ENCODE peak calls at places on chromosomes 16 and 17, in seven cellular contexts. One of them, this sample, is unnamed.

GRCh38 chr17:32912218-32912897 is 15.6 kb upstream of the TMEM98 start:
- DNase-seq in activated naive CD4-positive, alpha-beta T cell treated with anti-CD3 and anti-CD28 coated beads, Interleukin-2, amount 10 ng/mL, durations not matched to agents 7 days and 5 days: no peak
- DNase-seq in lower leg skin: peak
- DNase-seq in germinal center: no peak
- DNase-seq in RKO: no peak
- DNase-seq in caudate nucleus: peak
- DNase-seq in A549: no peak
- DNase-seq in this sample: peak

GRCh38 chr17:48611681-48612455 is 1.1 kb upstream of the HOXB7 start:
- DNase-seq in caudate nucleus: no peak
- DNase-seq in germinal center: no peak
- DNase-seq in A549: peak
- DNase-seq in lower leg skin: no peak
- DNase-seq in activated naive CD4-positive, alpha-beta T cell treated with anti-CD3 and anti-CD28 coated beads, Interleukin-2, amount 10 ng/mL, durations not matched to agents 7 days and 5 days: peak
- DNase-seq in RKO: peak
- DNase-seq in this sample: no peak

GRCh38 chr17:53543363-53543927 is 279.3 kb upstream of the KIF2B start:
- DNase-seq in activated naive CD4-positive, alpha-beta T cell treated with anti-CD3 and anti-CD28 coated beads, Interleukin-2, amount 10 ng/mL, durations not matched to agents 7 days and 5 days: no peak
- DNase-seq in A549: no peak
- DNase-seq in lower leg skin: no peak
- DNase-seq in caudate nucleus: no peak
- DNase-seq in germinal center: no peak
- DNase-seq in RKO: no peak
- DNase-seq in this sample: no peak

GRCh38 chr16:86049641-86050040 is 150.7 kb downstream of the IRF8 start:
- DNase-seq in lower leg skin: no peak
- DNase-seq in RKO: no peak
- DNase-seq in caudate nucleus: no peak
- DNase-seq in germinal center: no peak
- DNase-seq in A549: no peak
- DNase-seq in activated naive CD4-positive, alpha-beta T cell treated with anti-CD3 and anti-CD28 coated beads, Interleukin-2, amount 10 ng/mL, durations not matched to agents 7 days and 5 days: no peak
- DNase-seq in this sample: no peak

GRCh38 chr16:64586756-64587155 is 535.1 kb downstream of the CDH11 start:
- DNase-seq in A549: no peak
- DNase-seq in RKO: no peak
- DNase-seq in germinal center: no peak
- DNase-seq in lower leg skin: no peak
- DNase-seq in caudate nucleus: no peak
- DNase-seq in activated naive CD4-positive, alpha-beta T cell treated with anti-CD3 and anti-CD28 coated beads, Interleukin-2, amount 10 ng/mL, durations not matched to agents 7 days and 5 days: no peak
- DNase-seq in this sample: peak

GRCh38 chr16:80058236-80058635 is 457.7 kb upstream of the MAF start:
- DNase-seq in lower leg skin: peak
- DNase-seq in germinal center: no peak
- DNase-seq in RKO: no peak
- DNase-seq in caudate nucleus: no peak
- DNase-seq in A549: no peak
- DNase-seq in activated naive CD4-positive, alpha-beta T cell treated with anti-CD3 and anti-CD28 coated beads, Interleukin-2, amount 10 ng/mL, durations not matched to agents 7 days and 5 days: no peak
- DNase-seq in this sample: peak

GRCh38 chr16:12323007-12323699 is 346.6 kb downstream of the SNX29 start:
- DNase-seq in caudate nucleus: no peak
- DNase-seq in activated naive CD4-positive, alpha-beta T cell treated with anti-CD3 and anti-CD28 coated beads, Interleukin-2, amount 10 ng/mL, durations not matched to agents 7 days and 5 days: peak
- DNase-seq in germinal center: no peak
- DNase-seq in A549: no peak
- DNase-seq in lower leg skin: no peak
- DNase-seq in RKO: peak
- DNase-seq in this sample: no peak

GRCh38 chr17:16491131-16491702 is 776 bp downstream of the LRRC75A start:
- DNase-seq in caudate nucleus: no peak
- DNase-seq in lower leg skin: no peak
- DNase-seq in A549: no peak
- DNase-seq in activated naive CD4-positive, alpha-beta T cell treated with anti-CD3 and anti-CD28 coated beads, Interleukin-2, amount 10 ng/mL, durations not matched to agents 7 days and 5 days: peak
- DNase-seq in RKO: peak
- DNase-seq in germinal center: peak
- DNase-seq in this sample: no peak

GRCh38 chr17:17926036-17926435 is 46.2 kb downstream of the TOM1L2 start:
- DNase-seq in lower leg skin: no peak
- DNase-seq in activated naive CD4-positive, alpha-beta T cell treated with anti-CD3 and anti-CD28 coated beads, Interleukin-2, amount 10 ng/mL, durations not matched to agents 7 days and 5 days: no peak
- DNase-seq in RKO: no peak
- DNase-seq in germinal center: no peak
- DNase-seq in caudate nucleus: no peak
- DNase-seq in A549: no peak
- DNase-seq in this sample: no peak

GRCh38 chr16:81261049-81261648 is 22.7 kb downstream of the BCO1 start:
- DNase-seq in RKO: no peak
- DNase-seq in activated naive CD4-positive, alpha-beta T cell treated with anti-CD3 and anti-CD28 coated beads, Interleukin-2, amount 10 ng/mL, durations not matched to agents 7 days and 5 days: peak
- DNase-seq in caudate nucleus: no peak
- DNase-seq in A549: peak
- DNase-seq in germinal center: peak
- DNase-seq in lower leg skin: no peak
- DNase-seq in this sample: peak

GRCh38 chr17:45288825-45289224 is 26.9 kb upstream of the SPATA32 start:
- DNase-seq in RKO: no peak
- DNase-seq in caudate nucleus: no peak
- DNase-seq in activated naive CD4-positive, alpha-beta T cell treated with anti-CD3 and anti-CD28 coated beads, Interleukin-2, amount 10 ng/mL, durations not matched to agents 7 days and 5 days: no peak
- DNase-seq in A549: no peak
- DNase-seq in lower leg skin: no peak
- DNase-seq in germinal center: no peak
- DNase-seq in this sample: no peak

GRCh38 chr16:86349338-86349900 is 160.9 kb upstream of the FOXF1 start:
- DNase-seq in lower leg skin: no peak
- DNase-seq in germinal center: no peak
- DNase-seq in activated naive CD4-positive, alpha-beta T cell treated with anti-CD3 and anti-CD28 coated beads, Interleukin-2, amount 10 ng/mL, durations not matched to agents 7 days and 5 days: no peak
- DNase-seq in A549: no peak
- DNase-seq in RKO: no peak
- DNase-seq in caudate nucleus: no peak
- DNase-seq in this sample: no peak

GRCh38 chr16:86308514-86308913 is 201.8 kb upstream of the FOXF1 start:
- DNase-seq in A549: no peak
- DNase-seq in activated naive CD4-positive, alpha-beta T cell treated with anti-CD3 and anti-CD28 coated beads, Interleukin-2, amount 10 ng/mL, durations not matched to agents 7 days and 5 days: no peak
- DNase-seq in caudate nucleus: no peak
- DNase-seq in RKO: no peak
- DNase-seq in lower leg skin: no peak
- DNase-seq in germinal center: no peak
- DNase-seq in this sample: no peak

GRCh38 chr17:11005940-11006339 is 168.1 kb upstream of the PIRT start:
- DNase-seq in activated naive CD4-positive, alpha-beta T cell treated with anti-CD3 and anti-CD28 coated beads, Interleukin-2, amount 10 ng/mL, durations not matched to agents 7 days and 5 days: no peak
- DNase-seq in RKO: no peak
- DNase-seq in lower leg skin: no peak
- DNase-seq in caudate nucleus: no peak
- DNase-seq in germinal center: no peak
- DNase-seq in A549: no peak
- DNase-seq in this sample: no peak

GRCh38 chr16:1159973-1160772 is 7.3 kb downstream of the CACNA1H start:
- DNase-seq in A549: no peak
- DNase-seq in RKO: no peak
- DNase-seq in germinal center: no peak
- DNase-seq in activated naive CD4-positive, alpha-beta T cell treated with anti-CD3 and anti-CD28 coated beads, Interleukin-2, amount 10 ng/mL, durations not matched to agents 7 days and 5 days: no peak
- DNase-seq in caudate nucleus: no peak
- DNase-seq in lower leg skin: no peak
- DNase-seq in this sample: peak

GRCh38 chr16:77169650-77170236 is 21.2 kb upstream of the MON1B start:
- DNase-seq in activated naive CD4-positive, alpha-beta T cell treated with anti-CD3 and anti-CD28 coated beads, Interleukin-2, amount 10 ng/mL, durations not matched to agents 7 days and 5 days: peak
- DNase-seq in RKO: peak
- DNase-seq in germinal center: peak
- DNase-seq in caudate nucleus: peak
- DNase-seq in A549: peak
- DNase-seq in lower leg skin: no peak
- DNase-seq in this sample: peak

GRCh38 chr17:56593741-56594527 is 435 bp downstream of the NOG start:
- DNase-seq in A549: peak
- DNase-seq in RKO: no peak
- DNase-seq in caudate nucleus: peak
- DNase-seq in activated naive CD4-positive, alpha-beta T cell treated with anti-CD3 and anti-CD28 coated beads, Interleukin-2, amount 10 ng/mL, durations not matched to agents 7 days and 5 days: peak
- DNase-seq in germinal center: peak
- DNase-seq in lower leg skin: no peak
- DNase-seq in this sample: peak

GRCh38 chr16:51651061-51651466 is 500.0 kb upstream of the SALL1 start:
- DNase-seq in lower leg skin: no peak
- DNase-seq in caudate nucleus: no peak
- DNase-seq in germinal center: no peak
- DNase-seq in activated naive CD4-positive, alpha-beta T cell treated with anti-CD3 and anti-CD28 coated beads, Interleukin-2, amount 10 ng/mL, durations not matched to agents 7 days and 5 days: no peak
- DNase-seq in A549: no peak
- DNase-seq in RKO: no peak
- DNase-seq in this sample: no peak

GRCh38 chr16:615122-615521 is 15.7 kb upstream of the WFIKKN1 start:
- DNase-seq in germinal center: no peak
- DNase-seq in lower leg skin: no peak
- DNase-seq in activated naive CD4-positive, alpha-beta T cell treated with anti-CD3 and anti-CD28 coated beads, Interleukin-2, amount 10 ng/mL, durations not matched to agents 7 days and 5 days: no peak
- DNase-seq in RKO: no peak
- DNase-seq in A549: no peak
- DNase-seq in caudate nucleus: no peak
- DNase-seq in this sample: no peak

GRCh38 chr17:61260061-61260797 is 139.4 kb upstream of the TBX2 start:
- DNase-seq in A549: no peak
- DNase-seq in activated naive CD4-positive, alpha-beta T cell treated with anti-CD3 and anti-CD28 coated beads, Interleukin-2, amount 10 ng/mL, durations not matched to agents 7 days and 5 days: no peak
- DNase-seq in RKO: no peak
- DNase-seq in caudate nucleus: no peak
- DNase-seq in lower leg skin: no peak
- DNase-seq in germinal center: no peak
- DNase-seq in this sample: peak

GRCh38 chr17:61583242-61583641 is 7.8 kb downstream of the NACA2 start:
- DNase-seq in germinal center: peak
- DNase-seq in A549: peak
- DNase-seq in caudate nucleus: no peak
- DNase-seq in RKO: peak
- DNase-seq in lower leg skin: no peak
- DNase-seq in activated naive CD4-positive, alpha-beta T cell treated with anti-CD3 and anti-CD28 coated beads, Interleukin-2, amount 10 ng/mL, durations not matched to agents 7 days and 5 days: no peak
- DNase-seq in this sample: peak

GRCh38 chr17:28390563-28390962 is 15.4 kb downstream of the SLC46A1 start:
- DNase-seq in germinal center: no peak
- DNase-seq in lower leg skin: no peak
- DNase-seq in A549: no peak
- DNase-seq in activated naive CD4-positive, alpha-beta T cell treated with anti-CD3 and anti-CD28 coated beads, Interleukin-2, amount 10 ng/mL, durations not matched to agents 7 days and 5 days: no peak
- DNase-seq in caudate nucleus: no peak
- DNase-seq in RKO: no peak
- DNase-seq in this sample: no peak

GRCh38 chr17:79036609-79037008 is 12.6 kb downstream of the C1QTNF1 start:
- DNase-seq in caudate nucleus: no peak
- DNase-seq in RKO: peak
- DNase-seq in lower leg skin: no peak
- DNase-seq in A549: peak
- DNase-seq in activated naive CD4-positive, alpha-beta T cell treated with anti-CD3 and anti-CD28 coated beads, Interleukin-2, amount 10 ng/mL, durations not matched to agents 7 days and 5 days: no peak
- DNase-seq in germinal center: no peak
- DNase-seq in this sample: peak

GRCh38 chr17:44522883-44523671 is 19.9 kb upstream of the GPATCH8 start:
- DNase-seq in lower leg skin: peak
- DNase-seq in A549: peak
- DNase-seq in RKO: peak
- DNase-seq in activated naive CD4-positive, alpha-beta T cell treated with anti-CD3 and anti-CD28 coated beads, Interleukin-2, amount 10 ng/mL, durations not matched to agents 7 days and 5 days: peak
- DNase-seq in germinal center: peak
- DNase-seq in caudate nucleus: no peak
- DNase-seq in this sample: peak

GRCh38 chr17:2347805-2348685 is 10.7 kb downstream of the SGSM2 start:
- DNase-seq in caudate nucleus: peak
- DNase-seq in activated naive CD4-positive, alpha-beta T cell treated with anti-CD3 and anti-CD28 coated beads, Interleukin-2, amount 10 ng/mL, durations not matched to agents 7 days and 5 days: no peak
- DNase-seq in lower leg skin: no peak
- DNase-seq in germinal center: no peak
- DNase-seq in RKO: no peak
- DNase-seq in A549: peak
- DNase-seq in this sample: peak

GRCh38 chr17:81419333-81419885 is 24.2 kb downstream of the BAHCC1 start:
- DNase-seq in RKO: peak
- DNase-seq in germinal center: no peak
- DNase-seq in activated naive CD4-positive, alpha-beta T cell treated with anti-CD3 and anti-CD28 coated beads, Interleukin-2, amount 10 ng/mL, durations not matched to agents 7 days and 5 days: no peak
- DNase-seq in caudate nucleus: peak
- DNase-seq in lower leg skin: peak
- DNase-seq in A549: peak
- DNase-seq in this sample: peak

GRCh38 chr17:59067756-59068155 is 38.9 kb downstream of the TRIM37 start:
- DNase-seq in activated naive CD4-positive, alpha-beta T cell treated with anti-CD3 and anti-CD28 coated beads, Interleukin-2, amount 10 ng/mL, durations not matched to agents 7 days and 5 days: no peak
- DNase-seq in RKO: no peak
- DNase-seq in germinal center: no peak
- DNase-seq in lower leg skin: no peak
- DNase-seq in A549: no peak
- DNase-seq in caudate nucleus: no peak
- DNase-seq in this sample: no peak

GRCh38 chr17:80948961-80949450 is 42.6 kb upstream of the CHMP6 start:
- DNase-seq in RKO: no peak
- DNase-seq in lower leg skin: no peak
- DNase-seq in A549: no peak
- DNase-seq in activated naive CD4-positive, alpha-beta T cell treated with anti-CD3 and anti-CD28 coated beads, Interleukin-2, amount 10 ng/mL, durations not matched to agents 7 days and 5 days: no peak
- DNase-seq in germinal center: no peak
- DNase-seq in caudate nucleus: no peak
- DNase-seq in this sample: no peak

GRCh38 chr16:28168991-28169554 is 42.7 kb downstream of the XPO6 start:
- DNase-seq in caudate nucleus: no peak
- DNase-seq in activated naive CD4-positive, alpha-beta T cell treated with anti-CD3 and anti-CD28 coated beads, Interleukin-2, amount 10 ng/mL, durations not matched to agents 7 days and 5 days: peak
- DNase-seq in A549: no peak
- DNase-seq in lower leg skin: no peak
- DNase-seq in RKO: no peak
- DNase-seq in germinal center: no peak
- DNase-seq in this sample: no peak

GRCh38 chr16:75279277-75279676 is 27.9 kb upstream of the BCAR1 start:
- DNase-seq in RKO: no peak
- DNase-seq in A549: no peak
- DNase-seq in caudate nucleus: no peak
- DNase-seq in activated naive CD4-positive, alpha-beta T cell treated with anti-CD3 and anti-CD28 coated beads, Interleukin-2, amount 10 ng/mL, durations not matched to agents 7 days and 5 days: no peak
- DNase-seq in lower leg skin: no peak
- DNase-seq in germinal center: no peak
- DNase-seq in this sample: no peak

GRCh38 chr17:50051082-50051576 is 4.8 kb upstream of the ITGA3 start:
- DNase-seq in activated naive CD4-positive, alpha-beta T cell treated with anti-CD3 and anti-CD28 coated beads, Interleukin-2, amount 10 ng/mL, durations not matched to agents 7 days and 5 days: peak
- DNase-seq in A549: peak
- DNase-seq in caudate nucleus: no peak
- DNase-seq in lower leg skin: no peak
- DNase-seq in germinal center: no peak
- DNase-seq in RKO: peak
- DNase-seq in this sample: peak

GRCh38 chr16:72255785-72256184 is 83.8 kb upstream of the PMFBP1 start:
- DNase-seq in activated naive CD4-positive, alpha-beta T cell treated with anti-CD3 and anti-CD28 coated beads, Interleukin-2, amount 10 ng/mL, durations not matched to agents 7 days and 5 days: no peak
- DNase-seq in A549: no peak
- DNase-seq in caudate nucleus: no peak
- DNase-seq in germinal center: no peak
- DNase-seq in RKO: no peak
- DNase-seq in lower leg skin: no peak
- DNase-seq in this sample: no peak

GRCh38 chr16:83953796-83954576 is 946 bp downstream of the OSGIN1 start:
- DNase-seq in caudate nucleus: no peak
- DNase-seq in lower leg skin: peak
- DNase-seq in RKO: peak
- DNase-seq in germinal center: peak
- DNase-seq in activated naive CD4-positive, alpha-beta T cell treated with anti-CD3 and anti-CD28 coated beads, Interleukin-2, amount 10 ng/mL, durations not matched to agents 7 days and 5 days: peak
- DNase-seq in A549: peak
- DNase-seq in this sample: peak

GRCh38 chr16:69564845-69565610 is 738 bp upstream of the NFAT5 start:
- DNase-seq in activated naive CD4-positive, alpha-beta T cell treated with anti-CD3 and anti-CD28 coated beads, Interleukin-2, amount 10 ng/mL, durations not matched to agents 7 days and 5 days: no peak
- DNase-seq in lower leg skin: no peak
- DNase-seq in caudate nucleus: no peak
- DNase-seq in RKO: peak
- DNase-seq in A549: no peak
- DNase-seq in germinal center: peak
- DNase-seq in this sample: peak

GRCh38 chr17:19461681-19462080 is 50.6 kb downstream of the RNF112 start:
- DNase-seq in lower leg skin: no peak
- DNase-seq in A549: no peak
- DNase-seq in RKO: no peak
- DNase-seq in caudate nucleus: no peak
- DNase-seq in activated naive CD4-positive, alpha-beta T cell treated with anti-CD3 and anti-CD28 coated beads, Interleukin-2, amount 10 ng/mL, durations not matched to agents 7 days and 5 days: no peak
- DNase-seq in germinal center: no peak
- DNase-seq in this sample: no peak

GRCh38 chr16:87344931-87345631 is 27.9 kb upstream of the C16orf95 start:
- DNase-seq in A549: no peak
- DNase-seq in lower leg skin: no peak
- DNase-seq in caudate nucleus: no peak
- DNase-seq in activated naive CD4-positive, alpha-beta T cell treated with anti-CD3 and anti-CD28 coated beads, Interleukin-2, amount 10 ng/mL, durations not matched to agents 7 days and 5 days: peak
- DNase-seq in RKO: no peak
- DNase-seq in germinal center: no peak
- DNase-seq in this sample: peak